ENCODE peak calls at places on chromosome 12, in five cellular contexts. I, U, E, L and D are unnamed samples.

GRCh38 chr12:107518868-107519267 is 166.7 kb upstream of the PWP1 start:
- DNase-seq in I (no peak), U (no peak), E (no peak), L (no peak), D (no peak)

GRCh38 chr12:83823386-83824045 is 1089.1 kb downstream of the SLC6A15 start:
- DNase-seq in I (peak), U (no peak), E (peak), L (peak), D (peak)

GRCh38 chr12:109192358-109192757 is 76.0 kb downstream of the ACACB start:
- DNase-seq in I (no peak), U (peak), E (no peak), L (peak), D (no peak)

GRCh38 chr12:2049604-2050540 is 2.9 kb upstream of the CACNA1C start:
- DNase-seq in I (no peak), U (no peak), E (no peak), L (peak), D (no peak)

GRCh38 chr12:15152864-15153263 is 68.4 kb downstream of the RERG start:
- DNase-seq in I (no peak), U (no peak), E (no peak), L (no peak), D (no peak)

GRCh38 chr12:130347588-130347987 is 9.9 kb downstream of the PIWIL1 start:
- DNase-seq in I (no peak), U (no peak), E (no peak), L (no peak), D (no peak)

GRCh38 chr12:47734725-47735480 is 9.6 kb upstream of the ENDOU start:
- DNase-seq in I (no peak), U (no peak), E (peak), L (no peak), D (no peak)

GRCh38 chr12:62625238-62625637 is 158.6 kb downstream of the MON2 start:
- DNase-seq in I (no peak), U (no peak), E (no peak), L (peak), D (no peak)

GRCh38 chr12:108482717-108483212 is 32.3 kb upstream of the FICD start:
- DNase-seq in I (no peak), U (no peak), E (no peak), L (peak), D (no peak)

DNA sequence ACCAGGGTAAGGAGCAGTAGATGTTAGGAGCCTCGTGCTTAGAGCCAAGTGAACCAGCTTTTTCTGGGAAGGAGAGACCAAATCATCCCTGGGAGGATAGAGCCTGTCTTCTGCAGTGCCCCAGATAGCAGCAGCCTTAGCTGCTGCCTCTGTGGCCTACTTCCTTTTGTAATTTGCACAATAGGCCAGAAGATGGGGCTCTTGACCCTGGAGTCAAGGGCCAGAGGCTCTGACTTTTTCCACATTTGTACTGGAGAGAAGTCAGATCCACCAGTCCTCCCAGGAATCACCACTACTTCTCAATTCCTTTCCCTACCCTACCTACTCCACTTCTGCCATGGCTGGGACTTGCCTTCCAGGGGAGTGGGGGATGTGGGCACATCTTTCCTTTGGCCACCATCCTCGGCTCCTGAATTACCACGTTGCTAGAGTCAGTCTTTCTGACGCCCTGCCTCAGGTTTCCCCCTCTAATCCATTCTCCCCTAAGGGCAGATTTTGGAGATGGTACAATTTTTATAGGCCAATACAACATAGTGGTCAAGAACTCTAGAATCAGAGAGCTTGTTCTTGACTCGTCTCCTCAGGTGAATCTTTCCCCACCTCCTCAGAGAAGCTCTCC is 3.3 kb upstream of the SLC4A8 start:
- DNase-seq in I (peak), U (peak), E (peak), L (peak), D (peak)
- TF ChIP-seq CTCF in I (peak), U (peak), E (peak), L (peak), D (peak)

GRCh38 chr12:501722-502447 is 42.1 kb downstream of the B4GALNT3 start:
- DNase-seq in I (no peak), U (no peak), E (no peak), L (no peak), D (no peak)

GRCh38 chr12:496736-497135 is 37.0 kb downstream of the B4GALNT3 start:
- DNase-seq in I (no peak), U (no peak), E (no peak), L (no peak), D (no peak)

GRCh38 chr12:497501-498160 is 37.9 kb downstream of the B4GALNT3 start:
- DNase-seq in I (no peak), U (no peak), E (peak), L (no peak), D (no peak)

GRCh38 chr12:503111-503761 is 43.5 kb downstream of the B4GALNT3 start:
- DNase-seq in I (no peak), U (no peak), E (no peak), L (no peak), D (no peak)

DNA sequence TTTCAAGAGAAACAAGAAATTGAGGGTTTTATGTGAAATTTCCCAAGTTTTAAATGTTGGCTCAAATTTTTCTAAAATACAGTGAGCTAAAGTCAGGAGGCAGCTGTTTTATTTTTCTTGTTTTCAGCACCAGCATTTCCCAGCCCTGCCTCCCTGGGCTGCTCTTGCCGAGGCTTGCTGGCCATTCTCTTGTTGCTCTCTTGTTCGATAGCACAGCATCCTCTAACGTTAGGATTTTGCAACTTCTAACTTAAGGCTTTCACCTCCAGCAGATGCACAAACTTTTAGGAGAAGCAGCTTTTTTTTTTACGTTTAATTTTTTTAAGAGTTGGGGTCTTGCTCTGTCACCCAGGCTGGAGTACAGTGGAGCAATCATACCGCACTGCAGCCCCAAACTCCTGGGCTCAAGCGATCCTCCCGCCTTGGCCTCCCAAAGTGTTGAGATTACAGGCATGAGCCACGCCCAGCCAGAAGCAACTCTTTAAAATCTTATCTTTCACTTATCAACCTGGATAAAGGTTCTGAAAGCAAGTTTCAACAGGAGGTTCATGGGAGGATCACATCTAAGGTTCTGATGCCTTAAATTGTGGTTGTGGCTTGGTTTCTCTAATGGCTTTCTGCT is 40.2 kb downstream of the B4GALNT3 start:
- DNase-seq in I (no peak), U (no peak), E (no peak), L (no peak), D (no peak)
- TF ChIP-seq CTCF in I (no peak), U (no peak), E (no peak), L (no peak), D (no peak)

GRCh38 chr12:100388382-100388781 is 31.5 kb downstream of the SLC17A8 start:
- DNase-seq in I (no peak), U (no peak), E (no peak), L (no peak), D (no peak)

GRCh38 chr12:100395811-100396210 is 38.9 kb downstream of the SLC17A8 start:
- DNase-seq in I (no peak), U (no peak), E (no peak), L (no peak), D (no peak)

GRCh38 chr12:100393202-100393601 is 36.3 kb downstream of the SLC17A8 start:
- DNase-seq in I (no peak), U (no peak), E (no peak), L (no peak), D (no peak)

GRCh38 chr12:100391856-100392255 is 35.0 kb downstream of the SLC17A8 start:
- DNase-seq in I (no peak), U (no peak), E (no peak), L (no peak), D (no peak)
- TF ChIP-seq CTCF in I (no peak), U (peak), E (peak), L (peak), D (no peak)

GRCh38 chr12:6526766-6527525 is 7.4 kb upstream of the GAPDH start:
- DNase-seq in I (no peak), U (no peak), E (no peak), L (no peak), D (no peak)

GRCh38 chr12:6530576-6531260 is 3.6 kb upstream of the GAPDH start:
- DNase-seq in I (no peak), U (no peak), E (no peak), L (no peak), D (no peak)

GRCh38 chr12:6529291-6529737 is 5.0 kb upstream of the GAPDH start:
- DNase-seq in I (no peak), U (no peak), E (no peak), L (no peak), D (no peak)

GRCh38 chr12:6527711-6528110 is 6.6 kb upstream of the GAPDH start:
- DNase-seq in I (no peak), U (no peak), E (no peak), L (no peak), D (no peak)

DNA sequence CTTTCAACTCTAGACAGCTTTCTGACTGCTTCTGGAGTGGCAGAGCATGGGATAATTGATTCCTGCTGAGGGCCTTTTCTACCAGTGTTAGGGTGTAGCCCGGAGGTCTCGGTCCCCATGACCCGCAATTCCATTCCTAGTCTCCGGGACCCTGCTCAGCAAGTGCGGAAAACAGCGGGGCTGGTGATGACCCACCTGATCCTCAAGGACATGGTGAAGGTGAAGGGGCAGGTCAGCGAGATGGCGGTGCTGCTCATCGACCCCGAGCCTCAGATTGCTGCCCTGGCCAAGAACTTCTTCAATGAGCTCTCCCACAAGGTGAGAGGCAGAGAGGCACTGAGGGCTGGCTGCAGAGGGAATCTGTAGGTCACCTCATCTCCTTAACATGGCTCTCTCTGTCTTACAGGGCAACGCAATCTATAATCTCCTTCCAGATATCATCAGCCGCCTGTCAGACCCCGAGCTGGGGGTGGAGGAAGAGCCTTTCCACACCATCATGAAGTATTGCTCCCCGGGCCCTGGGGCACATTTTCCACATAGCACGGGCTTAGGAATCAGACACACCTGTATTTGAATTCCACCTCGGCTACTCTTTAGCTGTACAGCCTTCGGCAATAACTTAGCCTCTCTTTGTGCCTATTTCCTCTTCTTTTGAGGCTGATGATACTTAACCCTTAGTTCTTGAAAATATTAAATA is 5.6 kb upstream of the GAPDH start:
- DNase-seq in I (no peak), U (no peak), E (no peak), L (no peak), D (no peak)
- TF ChIP-seq CTCF in I (no peak), U (no peak), E (no peak), L (no peak), D (no peak)

GRCh38 chr12:128026696-128027574 is 240.0 kb upstream of the TMEM132C start:
- DNase-seq in I (no peak), U (no peak), E (no peak), L (no peak), D (no peak)
- TF ChIP-seq CTCF in I (no peak), U (no peak), E (no peak), L (no peak), D (no peak)

GRCh38 chr12:41794341-41794740 is 350.3 kb downstream of the GXYLT1 start:
- DNase-seq in I (no peak), U (no peak), E (no peak), L (no peak), D (no peak)

GRCh38 chr12:41795066-41795465 is 349.6 kb downstream of the GXYLT1 start:
- DNase-seq in I (no peak), U (no peak), E (no peak), L (no peak), D (no peak)

GRCh38 chr12:41801261-41801660 is 343.4 kb downstream of the GXYLT1 start:
- DNase-seq in I (no peak), U (no peak), E (no peak), L (no peak), D (no peak)

GRCh38 chr12:41795910-41796309 is 348.8 kb downstream of the GXYLT1 start:
- DNase-seq in I (no peak), U (no peak), E (peak), L (no peak), D (no peak)
- TF ChIP-seq CTCF in I (no peak), U (no peak), E (peak), L (no peak), D (no peak)

DNA sequence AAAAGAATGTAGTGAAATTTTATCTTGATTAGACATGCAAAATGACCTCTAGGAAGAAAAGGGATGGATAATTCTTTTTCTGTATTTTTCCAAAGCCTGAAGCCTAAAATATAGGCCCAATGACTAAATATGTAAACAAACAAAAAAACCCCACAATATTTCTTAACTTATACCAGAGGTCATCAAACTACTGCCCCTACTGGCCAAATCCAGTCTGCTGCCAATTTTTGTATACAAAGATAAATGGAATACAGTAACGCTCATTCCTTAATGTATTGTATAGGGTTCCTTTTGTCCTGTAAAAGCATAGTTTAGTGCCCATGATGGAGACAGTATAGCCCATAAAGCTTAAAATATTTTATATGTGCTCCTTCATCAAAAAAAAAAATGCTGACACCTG is 145.7 kb upstream of the ALG10 start:
- DNase-seq in I (no peak), U (no peak), E (no peak), L (no peak), D (no peak)
- TF ChIP-seq CTCF in I (no peak), U (no peak), E (peak), L (no peak), D (no peak)

GRCh38 chr12:119565404-119565803 is 28.2 kb upstream of the TMEM233 start:
- DNase-seq in I (no peak), U (no peak), E (no peak), L (no peak), D (no peak)
- TF ChIP-seq CTCF in I (no peak), U (no peak), E (no peak), L (no peak), D (no peak)